ENCODE peak calls at places on chromosome 9, in ten cellular contexts. Q is putamen, M is tibial nerve, J is NT2/D1, H is EL, R is neuronal stem cell, B is activated T-cell treated with anti-CD3 and anti-CD28 coated beads for 1 hour, F is Caco-2, X is NCI-H1092, U is pancreas. A is an unnamed sample.

GRCh38 chr9:89359018-89359417 is 40.7 kb downstream of the SECISBP2 start:
- DNase-seq in Q (peak), M (no peak), J (no peak), H (no peak), R (no peak), B (no peak), F (no peak), X (peak), U (no peak), A (no peak)

GRCh38 chr9:77649109-77649812 is 1.1 kb upstream of the GNA14 start:
- DNase-seq in Q (no peak), M (no peak), J (no peak), H (peak), R (no peak), B (no peak), F (no peak), X (no peak), U (no peak), A (no peak)

GRCh38 chr9:122346478-122347347 is 24.1 kb upstream of the PTGS1 start:
- DNase-seq in Q (no peak), M (no peak), J (no peak), H (peak), R (no peak), B (no peak), F (no peak), X (no peak), U (peak), A (peak)

GRCh38 chr9:108080285-108080684 is 590.7 kb upstream of the KLF4 start:
- DNase-seq in Q (no peak), M (no peak), J (no peak), H (no peak), R (no peak), B (no peak), F (no peak), X (no peak), U (no peak), A (no peak)

GRCh38 chr9:114016629-114017423 is 61.3 kb downstream of the AMBP start:
- DNase-seq in Q (no peak), M (peak), J (no peak), H (no peak), R (no peak), B (no peak), F (no peak), X (no peak), U (no peak), A (no peak)

GRCh38 chr9:35629597-35629996 is 11.4 kb upstream of the CD72 start:
- DNase-seq in Q (no peak), M (no peak), J (no peak), H (no peak), R (no peak), B (no peak), F (no peak), X (no peak), U (no peak), A (no peak)

GRCh38 chr9:19156805-19157204 is 29.5 kb upstream of the PLIN2 start:
- DNase-seq in Q (no peak), M (no peak), J (no peak), H (no peak), R (no peak), B (no peak), F (no peak), X (no peak), U (no peak), A (no peak)

GRCh38 chr9:131733601-131734061 is 6.2 kb downstream of the RAPGEF1 start:
- DNase-seq in Q (no peak), M (no peak), J (no peak), H (peak), R (no peak), B (no peak), F (no peak), X (no peak), U (peak), A (no peak)

GRCh38 chr9:28916348-28916747 is 1343.1 kb upstream of the C9orf72 start:
- DNase-seq in Q (no peak), M (no peak), J (no peak), H (no peak), R (no peak), B (no peak), F (peak), X (no peak), U (no peak), A (no peak)

GRCh38 chr9:127776195-127776918 is 2.1 kb downstream of the SH2D3C start:
- DNase-seq in Q (no peak), M (no peak), J (peak), H (no peak), R (no peak), B (peak), F (no peak), X (no peak), U (no peak), A (no peak)

GRCh38 chr9:93303258-93303771 is 119.4 kb downstream of the WNK2 start:
- DNase-seq in Q (no peak), M (no peak), J (no peak), H (no peak), R (no peak), B (no peak), F (no peak), X (no peak), U (no peak), A (peak)

GRCh38 chr9:38417003-38417965 is 7.0 kb downstream of the IGFBPL1 start:
- DNase-seq in Q (no peak), M (no peak), J (peak), H (peak), R (no peak), B (peak), F (peak), X (peak), U (no peak), A (no peak)

GRCh38 chr9:130766031-130766903 is 68.8 kb upstream of the ABL1 start:
- DNase-seq in Q (peak), M (no peak), J (no peak), H (peak), R (no peak), B (no peak), F (no peak), X (no peak), U (no peak), A (no peak)

GRCh38 chr9:134196911-134197310 is 32.5 kb upstream of the RNU6ATAC start:
- DNase-seq in Q (no peak), M (no peak), J (no peak), H (no peak), R (no peak), B (no peak), F (no peak), X (no peak), U (no peak), A (no peak)

GRCh38 chr9:121699271-121700164 is 48.1 kb downstream of the DAB2IP start:
- DNase-seq in Q (no peak), M (peak), J (no peak), H (peak), R (peak), B (no peak), F (no peak), X (peak), U (peak), A (peak)

GRCh38 chr9:37920471-37921167 is 16.7 kb upstream of the SLC25A51 start:
- DNase-seq in Q (no peak), M (no peak), J (peak), H (no peak), R (peak), B (no peak), F (no peak), X (no peak), U (no peak), A (peak)

GRCh38 chr9:37329576-37329975 is 92.9 kb upstream of the GRHPR start:
- DNase-seq in Q (no peak), M (no peak), J (no peak), H (peak), R (no peak), B (no peak), F (no peak), X (peak), U (no peak), A (no peak)

GRCh38 chr9:111661150-111661801 is at the start of gene GNG10:
- DNase-seq in Q (peak), M (peak), J (no peak), H (peak), R (peak), B (peak), F (peak), X (peak), U (peak), A (peak)

GRCh38 chr9:92048924-92049625 is 66.1 kb downstream of the SPTLC1 start:
- DNase-seq in Q (no peak), M (no peak), J (no peak), H (peak), R (no peak), B (no peak), F (no peak), X (no peak), U (no peak), A (no peak)

GRCh38 chr9:90964101-90965020 is 162.7 kb downstream of the SYK start:
- DNase-seq in Q (no peak), M (no peak), J (no peak), H (no peak), R (no peak), B (no peak), F (no peak), X (peak), U (peak), A (peak)

GRCh38 chr9:89364664-89365531 is 46.6 kb downstream of the SECISBP2 start:
- DNase-seq in Q (no peak), M (no peak), J (no peak), H (no peak), R (no peak), B (no peak), F (no peak), X (no peak), U (no peak), A (peak)

GRCh38 chr9:137619240-137620090 is 660 bp downstream of the EHMT1 start:
- DNase-seq in Q (no peak), M (no peak), J (no peak), H (peak), R (no peak), B (no peak), F (no peak), X (no peak), U (peak), A (peak)

GRCh38 chr9:87657190-87657589 is 68.7 kb upstream of the CTSL start:
- DNase-seq in Q (no peak), M (no peak), J (no peak), H (peak), R (no peak), B (no peak), F (no peak), X (no peak), U (no peak), A (peak)

GRCh38 chr9:130929571-130930022 is 9.4 kb downstream of the FIBCD1 start:
- DNase-seq in Q (no peak), M (no peak), J (no peak), H (no peak), R (no peak), B (no peak), F (no peak), X (no peak), U (no peak), A (no peak)

GRCh38 chr9:121376214-121376830 is 6.3 kb upstream of the STOM start:
- DNase-seq in Q (no peak), M (no peak), J (no peak), H (no peak), R (no peak), B (no peak), F (no peak), X (no peak), U (no peak), A (no peak)

A was measured in tibial artery.